ENCODE peak calls at places on chromosomes 6 and 20, in six cellular contexts. K is activated CD4-positive, alpha-beta T cell treated with anti-CD3 and anti-CD28 coated beads, Interleukin-2, amount 10 ng/mL, durations not matched to agents 7 days and 5 days; T is iris pigment epithelial cell; W is HCT116; H is NCI-H1694; M is SHP77. D is an unnamed sample.
A peak's percentile ranks its signal among the peaks of the same experiment; 100 is the strongest.

GRCh38 chr6:11294263-11294662 is 61.8 kb upstream of the NEDD9 start:
- DNase-seq in M (no peak), H (no peak), K (no peak), W (no peak), T (no peak), D (no peak)

GRCh38 chr6:5302220-5302946 is 41.1 kb downstream of the FARS2 start:
- DNase-seq in M (no peak), W (no peak), T (no peak), H (no peak), K (peak; percentile 35), D (no peak)

GRCh38 chr20:7031222-7031621 is 263.7 kb downstream of the BMP2 start:
- DNase-seq in M (no peak), T (peak; percentile 25), H (no peak), K (no peak), W (no peak), D (no peak)

GRCh38 chr6:93468291-93468690 is 48.9 kb upstream of the EPHA7 start:
- DNase-seq in W (no peak), M (no peak), K (no peak), H (no peak), T (peak; percentile 20), D (no peak)

GRCh38 chr6:47832386-47833080 is 50.7 kb downstream of the OPN5 start:
- DNase-seq in M (no peak), W (no peak), H (no peak), T (no peak), K (no peak), D (no peak)

GRCh38 chr20:52490715-52491430 is 299.3 kb upstream of the ZFP64 start:
- DNase-seq in H (no peak), W (no peak), M (no peak), K (no peak), T (peak; percentile 97), D (no peak)

GRCh38 chr20:5390719-5391118 is 74.0 kb upstream of the PROKR2 start:
- DNase-seq in M (no peak), K (no peak), W (no peak), H (peak; percentile 21), T (no peak), D (no peak)

GRCh38 chr6:117167520-117168271 is 97.7 kb upstream of the VGLL2 start:
- DNase-seq in K (no peak), T (peak; percentile 63), W (peak; percentile 6), H (no peak), M (no peak), D (no peak)

GRCh38 chr6:88565409-88565811 is 398.0 kb downstream of the RNGTT start:
- DNase-seq in W (no peak), M (no peak), H (no peak), T (no peak), K (no peak), D (no peak)

GRCh38 chr6:135419162-135419561 is 78.4 kb downstream of the AHI1 start:
- DNase-seq in K (no peak), M (no peak), H (no peak), T (peak; percentile 91), W (no peak), D (no peak)

GRCh38 chr6:75619230-75619899 is 17.7 kb downstream of the SENP6 start:
- DNase-seq in K (no peak), T (no peak), M (no peak), H (no peak), W (no peak), D (no peak)

GRCh38 chr6:818191-818590 is 125.3 kb upstream of the EXOC2 start:
- DNase-seq in M (no peak), K (no peak), H (no peak), T (no peak), W (no peak), D (no peak)

GRCh38 chr20:54228841-54229240 is 21.0 kb downstream of the PFDN4 start:
- DNase-seq in K (no peak), M (no peak), W (no peak), H (no peak), T (peak; percentile 9), D (no peak)

GRCh38 chr6:54264581-54265272 is 43.5 kb upstream of the TINAG start:
- DNase-seq in M (no peak), H (no peak), K (no peak), T (peak; percentile 62), W (no peak), D (no peak)

GRCh38 chr20:58678806-58679205 is 13.8 kb upstream of the NPEPL1 start:
- DNase-seq in M (no peak), T (no peak), K (no peak), W (no peak), H (no peak), D (no peak)